ENCODE peak calls at places on chromosomes 3 and 15, in six cellular contexts. J, S, V, C, X and Z are unnamed samples.

GRCh38 chr3:65729553-65729952 is 309.2 kb downstream of the MAGI1 start:
- DNase-seq in J (no peak), V (no peak), S (no peak), C (peak), X (peak), Z (no peak)

GRCh38 chr15:56996746-56997470 is 78.5 kb downstream of the TCF12 start:
- DNase-seq in V (no peak), J (no peak), S (no peak), X (no peak), C (no peak), Z (no peak)

GRCh38 chr15:92733934-92734521 is 78.5 kb upstream of the FAM174B start:
- DNase-seq in V (peak), J (no peak), X (peak), S (peak), C (no peak), Z (no peak)

GRCh38 chr15:29103825-29104565 is 165.6 kb downstream of the NSMCE3 start:
- DNase-seq in C (no peak), X (peak), J (no peak), V (peak), S (no peak), Z (peak)

GRCh38 chr3:94187697-94188096 is 124.8 kb downstream of the NSUN3 start:
- DNase-seq in S (no peak), V (no peak), X (no peak), C (no peak), J (no peak), Z (no peak)

GRCh38 chr3:124504332-124505059 is 225.8 kb upstream of the UMPS start:
- DNase-seq in S (no peak), J (no peak), V (no peak), C (no peak), X (peak), Z (no peak)

GRCh38 chr15:88535100-88535499 is 11.4 kb downstream of the DET1 start:
- DNase-seq in C (no peak), V (no peak), X (no peak), S (no peak), J (no peak), Z (no peak)

GRCh38 chr15:77527164-77527778 is 105.4 kb downstream of the LINGO1 start:
- DNase-seq in J (no peak), V (no peak), S (no peak), C (peak), X (no peak), Z (no peak)

GRCh38 chr3:197002701-197003454 is 26.7 kb downstream of the MELTF start:
- DNase-seq in V (peak), S (peak), J (no peak), X (peak), C (peak), Z (peak)

GRCh38 chr3:25662921-25663320 is 1.8 kb downstream of the TOP2B start:
- DNase-seq in J (no peak), X (no peak), S (no peak), V (no peak), C (no peak), Z (no peak)

GRCh38 chr3:117628896-117629295 is 919.3 kb downstream of the TUSC7 start:
- DNase-seq in C (no peak), X (peak), J (no peak), S (no peak), V (no peak), Z (no peak)

GRCh38 chr3:72177075-72178050 is 392.4 kb upstream of the PROK2 start:
- DNase-seq in V (no peak), J (no peak), C (no peak), S (peak), X (peak), Z (peak)

GRCh38 chr3:168820748-168821445 is 725.2 kb upstream of the GOLIM4 start:
- DNase-seq in V (no peak), S (no peak), C (no peak), J (no peak), X (no peak), Z (no peak)

GRCh38 chr3:113436794-113437193 is 4.5 kb downstream of the CFAP44 start:
- DNase-seq in J (no peak), C (no peak), V (no peak), S (no peak), X (peak), Z (no peak)

GRCh38 chr15:87961851-87962816 is 294.4 kb downstream of the NTRK3 start:
- DNase-seq in C (no peak), V (no peak), S (no peak), J (no peak), X (no peak), Z (no peak)

GRCh38 chr3:46930176-46930944 is 46.2 kb downstream of the CCDC12 start:
- DNase-seq in C (no peak), V (no peak), X (peak), J (no peak), S (no peak), Z (no peak)

GRCh38 chr3:23776352-23776891 is 29.3 kb upstream of the UBE2E1 start:
- DNase-seq in V (no peak), C (no peak), S (no peak), X (no peak), J (no peak), Z (no peak)

GRCh38 chr15:73965094-73965729 is 26.9 kb downstream of the STOML1 start:
- DNase-seq in C (no peak), J (no peak), S (no peak), X (no peak), V (no peak), Z (no peak)

GRCh38 chr3:76624128-76624527 is 415.8 kb upstream of the ROBO2 start:
- DNase-seq in J (no peak), V (no peak), S (no peak), C (peak), X (no peak), Z (no peak)

GRCh38 chr15:58179741-58180381 is 41.7 kb downstream of the AQP9 start:
- DNase-seq in S (peak), X (peak), V (no peak), C (no peak), J (no peak), Z (no peak)

GRCh38 chr3:118564800-118565199 is 469.8 kb downstream of the IGSF11 start:
- DNase-seq in C (no peak), V (no peak), J (no peak), S (no peak), X (no peak), Z (no peak)

GRCh38 chr3:44265815-44266214 is 24.1 kb downstream of the TOPAZ1 start:
- DNase-seq in C (no peak), J (no peak), S (no peak), V (no peak), X (no peak), Z (no peak)

GRCh38 chr3:150069633-150070032 is 98.9 kb upstream of the PFN2 start:
- DNase-seq in V (no peak), C (no peak), X (no peak), S (no peak), J (no peak), Z (no peak)

GRCh38 chr3:73284432-73284831 is 223.0 kb downstream of the EBLN2 start:
- DNase-seq in V (no peak), C (no peak), X (no peak), J (no peak), S (no peak), Z (no peak)

GRCh38 chr3:58074997-58075396 is 66.8 kb downstream of the FLNB start:
- DNase-seq in V (no peak), J (no peak), X (no peak), S (no peak), C (no peak), Z (no peak)

GRCh38 chr3:46496745-46497555 is 826 bp upstream of the RTP3 start:
- DNase-seq in J (peak), V (peak), X (peak), S (peak), C (no peak), Z (peak)

GRCh38 chr15:56877591-56877990 is 40.9 kb upstream of the TCF12 start:
- DNase-seq in C (no peak), J (no peak), S (no peak), X (no peak), V (no peak), Z (peak)

GRCh38 chr3:18900994-18901393 is 247.3 kb upstream of the KCNH8 start:
- DNase-seq in J (peak), X (no peak), C (no peak), V (no peak), S (no peak), Z (no peak)

GRCh38 chr3:106792716-106793115 is 584.5 kb upstream of the CCDC54 start:
- DNase-seq in V (no peak), S (no peak), C (no peak), J (no peak), X (no peak), Z (no peak)

GRCh38 chr15:34325368-34325767 is 12.2 kb downstream of the SLC12A6 start:
- DNase-seq in S (no peak), V (no peak), C (no peak), J (no peak), X (no peak), Z (no peak)

GRCh38 chr3:184737641-184738518 is 26.0 kb upstream of the MAGEF1 start:
- DNase-seq in C (no peak), J (no peak), X (peak), S (no peak), V (no peak), Z (no peak)

GRCh38 chr3:128933922-128934253 is 54.5 kb downstream of the ACAD9 start:
- DNase-seq in S (no peak), V (no peak), J (no peak), C (no peak), X (no peak), Z (no peak)

GRCh38 chr3:38142959-38143358 is 4.5 kb downstream of the MYD88 start:
- DNase-seq in C (no peak), X (no peak), V (no peak), S (no peak), J (no peak), Z (no peak)

GRCh38 chr3:172258616-172259015 is 189.6 kb downstream of the GHSR start:
- DNase-seq in X (no peak), S (no peak), V (no peak), J (no peak), C (no peak), Z (no peak)

GRCh38 chr3:60250210-60250609 is 1001.0 kb downstream of the FHIT start:
- DNase-seq in J (no peak), S (no peak), C (no peak), X (no peak), V (no peak), Z (no peak)

GRCh38 chr15:99029358-99029871 is 21.8 kb upstream of the PGPEP1L start:
- DNase-seq in V (no peak), X (no peak), C (no peak), J (no peak), S (no peak), Z (no peak)

GRCh38 chr3:171900396-171900795 is 57.2 kb downstream of the TMEM212 start:
- DNase-seq in X (no peak), J (no peak), V (no peak), S (no peak), C (no peak), Z (no peak)

DNA sequence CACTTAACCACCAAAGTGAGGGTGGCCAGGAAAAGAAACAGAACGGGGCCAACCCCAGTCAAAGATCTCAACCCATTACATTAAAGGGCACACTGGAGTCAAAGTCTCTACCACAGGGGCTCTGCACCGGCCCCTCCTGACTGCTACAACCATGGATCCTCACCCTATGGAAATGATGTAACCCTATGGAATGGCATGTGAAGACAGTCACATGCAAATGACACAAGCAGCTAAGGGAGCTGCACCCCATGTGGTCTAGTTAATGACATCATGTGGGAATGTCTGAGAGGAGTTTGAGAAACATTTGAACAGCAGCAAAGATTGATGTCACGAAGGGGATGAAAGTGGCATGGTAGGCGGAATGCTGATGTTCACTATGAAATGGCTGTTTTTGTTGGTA is 298.2 kb upstream of the SLCO3A1 start:
- DNase-seq in S (no peak), X (no peak), C (no peak), V (no peak), J (no peak), Z (no peak)
- TF ChIP-seq MYC in S (no peak), X (no peak), C (no peak), V (no peak), J (no peak), Z (no peak)

DNA sequence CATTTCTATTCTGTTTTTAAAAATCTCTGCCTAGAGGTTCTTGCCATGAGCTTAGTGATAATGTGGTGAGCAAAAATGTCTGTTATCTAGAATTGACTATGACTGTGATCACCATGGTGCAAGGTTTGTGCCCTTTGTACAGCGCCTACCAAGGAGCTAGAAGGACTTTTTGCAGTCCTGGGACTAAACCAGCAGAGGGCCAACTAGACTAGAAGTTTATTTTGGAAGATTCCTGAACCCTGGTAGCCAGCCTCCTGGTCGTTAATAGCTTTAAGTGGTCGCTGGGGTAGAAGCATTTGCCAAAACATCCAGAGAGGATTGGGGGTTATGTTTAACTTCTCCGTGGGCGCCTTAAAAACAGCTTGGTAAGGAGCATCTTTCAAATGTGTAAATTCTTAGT is 7.8 kb downstream of the SCG5 start:
- DNase-seq in C (peak), V (peak), S (peak), X (no peak), J (no peak), Z (peak)
- TF ChIP-seq MAX in C (no peak), V (no peak), S (no peak), X (no peak), J (no peak), Z (no peak)

GRCh38 chr3:27216955-27217552 is 152.1 kb downstream of the NEK10 start:
- DNase-seq in X (peak), C (no peak), J (no peak), V (no peak), S (no peak), Z (no peak)
- TF ChIP-seq MYC in X (no peak), C (no peak), J (no peak), V (no peak), S (no peak), Z (no peak)

DNA sequence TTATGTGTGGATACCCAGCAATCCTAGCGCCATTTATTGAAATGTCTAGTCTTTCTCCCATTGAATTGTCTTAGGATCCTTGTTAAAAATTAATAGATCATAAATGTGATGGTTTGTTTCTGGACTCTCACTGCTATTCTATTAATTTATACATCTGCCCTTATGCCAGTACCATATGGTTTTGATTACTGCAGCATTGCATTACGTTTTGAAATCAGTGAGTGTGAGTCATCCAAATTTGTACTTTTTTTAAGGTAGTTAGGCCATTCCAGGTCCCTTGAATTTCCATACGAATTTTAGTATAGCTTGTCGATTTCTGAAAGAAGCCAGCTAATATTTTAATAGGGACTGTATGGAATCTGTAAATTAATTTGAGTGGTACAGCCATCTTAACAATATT is 648.6 kb upstream of the ZNF385D start:
- DNase-seq in C (no peak), S (no peak), X (no peak), J (no peak), V (no peak), Z (no peak)
- TF ChIP-seq MAX in C (no peak), S (no peak), X (no peak), J (no peak), V (no peak), Z (no peak)

DNA sequence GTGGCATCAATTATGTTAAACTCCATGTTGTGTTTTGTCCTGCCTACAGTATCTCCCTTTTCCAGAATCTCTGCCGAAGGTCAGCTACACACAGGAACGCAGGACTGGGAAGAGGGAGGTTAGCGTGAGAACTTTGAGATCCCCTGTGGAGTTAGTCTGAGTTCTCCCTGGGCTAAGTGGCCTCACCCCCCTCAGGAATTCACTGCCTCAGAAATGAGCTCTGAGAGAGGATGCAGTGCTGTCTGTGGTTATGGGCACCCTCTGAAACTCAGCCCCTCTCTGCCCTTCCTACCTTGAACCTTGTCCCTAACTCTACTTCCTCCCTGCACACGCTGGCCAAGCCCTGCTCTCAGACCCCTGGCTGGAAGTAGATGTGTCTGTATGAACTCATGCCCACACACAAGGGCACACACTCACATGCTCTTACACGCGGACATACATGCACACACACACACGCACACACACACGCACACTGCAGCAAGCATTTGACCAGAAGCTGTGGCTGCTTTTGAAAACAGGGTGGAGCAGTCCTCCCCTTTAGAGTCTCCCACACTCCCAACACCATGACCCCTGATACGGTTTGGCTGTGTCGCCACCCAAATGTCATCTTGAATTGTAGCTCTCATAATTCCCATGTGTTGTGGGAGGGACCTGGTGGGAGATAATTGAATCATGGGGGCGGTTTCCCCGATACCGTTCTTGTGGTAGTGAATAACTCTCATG is 5.3 kb upstream of the VIPR1 start:
- DNase-seq in J (no peak), V (peak), S (no peak), C (peak), X (no peak), Z (no peak)
- TF ChIP-seq MYC in J (no peak), V (no peak), S (no peak), C (no peak), X (no peak), Z (no peak)

GRCh38 chr3:187919535-187919934 is 174.3 kb upstream of the BCL6 start:
- DNase-seq in X (no peak), V (no peak), J (peak), C (no peak), S (no peak), Z (no peak)

GRCh38 chr3:187919990-187920389 is 174.7 kb upstream of the BCL6 start:
- DNase-seq in V (no peak), X (no peak), C (no peak), J (no peak), S (no peak), Z (no peak)

GRCh38 chr3:187920871-187921270 is 175.6 kb upstream of the BCL6 start:
- DNase-seq in C (no peak), X (no peak), S (no peak), V (no peak), J (no peak), Z (no peak)

GRCh38 chr3:187918081-187918644 is 172.9 kb upstream of the BCL6 start:
- DNase-seq in X (no peak), J (no peak), V (no peak), C (no peak), S (no peak), Z (no peak)

DNA sequence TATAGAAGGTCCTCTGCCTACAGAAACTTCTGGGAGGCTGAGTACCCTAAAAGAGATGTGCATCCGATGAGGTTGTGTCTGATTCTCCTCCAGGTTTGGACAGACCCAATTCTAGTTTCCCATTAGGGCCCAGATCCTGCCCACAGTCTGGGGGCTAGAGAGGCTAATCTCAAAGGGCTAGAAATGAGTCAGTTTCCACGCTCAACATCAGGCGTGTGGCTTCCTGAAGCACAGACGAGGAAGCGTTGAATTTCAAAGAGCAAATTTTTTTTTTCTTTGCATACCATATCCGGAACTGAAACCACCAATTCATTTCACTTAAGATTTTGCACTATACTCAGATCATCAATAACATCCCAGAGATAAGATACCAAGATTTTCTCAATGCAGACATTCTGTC is 173.8 kb upstream of the BCL6 start:
- DNase-seq in J (peak), V (no peak), X (no peak), S (no peak), C (no peak), Z (no peak)
- TF ChIP-seq MAX in J (no peak), V (no peak), X (no peak), S (no peak), C (no peak), Z (no peak)

DNA sequence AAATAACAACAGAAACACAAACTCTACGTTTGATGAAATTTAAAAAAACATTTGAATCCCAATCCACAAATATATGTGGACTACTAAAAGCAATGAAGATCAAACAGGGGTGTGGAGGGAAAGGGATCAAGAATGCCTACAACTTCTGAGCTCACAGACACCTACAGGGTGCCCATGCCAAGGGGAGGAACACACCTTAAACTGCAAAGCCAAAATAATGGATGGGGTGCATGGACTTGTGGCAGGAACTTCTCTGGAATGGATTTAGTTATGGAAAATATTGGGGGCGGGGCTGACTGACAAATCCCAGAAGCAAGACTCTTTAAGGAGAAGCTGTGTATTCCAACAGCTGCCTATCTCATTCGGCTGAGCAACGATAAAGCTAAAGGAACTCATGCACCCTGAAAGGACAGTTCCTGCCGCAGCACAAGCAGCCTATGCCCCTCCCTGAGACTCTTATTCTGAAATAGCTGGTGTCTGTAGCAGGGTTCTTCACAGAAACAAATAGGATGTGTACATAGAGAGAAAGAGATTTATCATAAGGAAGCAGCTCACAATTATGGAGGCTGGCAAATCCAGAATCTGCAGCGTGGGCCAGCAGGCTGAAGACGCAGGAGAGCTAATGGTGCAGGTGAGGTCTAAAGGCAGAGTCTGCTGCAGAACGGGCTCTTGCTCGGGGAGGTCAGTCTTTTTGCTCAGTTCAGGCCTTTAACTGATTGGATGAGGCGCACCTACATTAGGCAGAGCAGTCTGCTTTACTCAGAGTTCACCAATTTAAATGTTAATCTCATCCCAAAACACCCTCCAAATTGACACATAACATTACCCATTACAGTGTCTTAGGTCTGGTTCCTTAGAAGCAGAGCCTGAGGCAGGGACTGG is 24.5 kb upstream of the PLA2G4D start:
- DNase-seq in C (no peak), J (no peak), V (no peak), X (no peak), S (peak), Z (peak)
- TF ChIP-seq MYC in C (no peak), J (no peak), V (no peak), X (no peak), S (no peak), Z (no peak)

GRCh38 chr3:102170545-102170944 is 264.3 kb upstream of the ZPLD1 start:
- DNase-seq in C (no peak), J (no peak), X (no peak), S (no peak), V (no peak), Z (no peak)
- TF ChIP-seq MAX in C (no peak), J (no peak), X (no peak), S (no peak), V (no peak), Z (no peak)